ENCODE peak calls at places on chromosomes 1 and 21, in ten cellular contexts. Q is NCI-H1930; K is kidney epithelial cell; L is sigmoid colon; O is anterior cingulate cortex; V is NCI-H226; G is HEK293T; Z is stimulated activated CD8-positive, alpha-beta memory T cell treated with anti-CD3 and anti-CD28 coated beads, Interleukin-15, amount 100 ng/mL, for 24 hours; N is progenitor cell of endocrine pancreas; H is GM23248. C is an unnamed sample.

GRCh38 chr1:161044908-161045748 is 649 bp downstream of the USF1 start:
- DNase-seq in Q (no peak), K (no peak), L (peak; percentile 87), O (peak; percentile 61), V (peak; percentile 55), G (peak; percentile 74), Z (peak; percentile 29), N (peak; percentile 30), H (peak; percentile 79), C (no peak)

GRCh38 chr1:197958438-197958837 is 41.3 kb downstream of the LHX9 start:
- DNase-seq in Q (no peak), K (no peak), L (no peak), O (no peak), V (no peak), G (no peak), Z (no peak), N (no peak), H (no peak), C (peak; percentile 11)

GRCh38 chr1:210001751-210002150 is 63.7 kb downstream of the SYT14 start:
- DNase-seq in Q (no peak), K (no peak), L (no peak), O (no peak), V (peak; percentile 58), G (no peak), Z (no peak), N (no peak), H (peak; percentile 9), C (no peak)

GRCh38 chr1:55670331-55671082 is 455.3 kb upstream of the USP24 start:
- DNase-seq in Q (no peak), K (no peak), L (no peak), O (no peak), V (no peak), G (peak; percentile 6), Z (no peak), N (no peak), H (peak; percentile 42), C (no peak)

GRCh38 chr1:171841050-171841910 is at the start of gene DNM3:
- DNase-seq in Q (peak; percentile 82), K (no peak), L (peak; percentile 91), O (peak; percentile 90), V (peak; percentile 34), G (peak; percentile 99), Z (peak; percentile 60), N (peak; percentile 84), H (peak; percentile 90), C (no peak)

GRCh38 chr1:24868016-24868875 is 61.8 kb downstream of the RUNX3 start:
- DNase-seq in Q (no peak), K (no peak), L (no peak), O (no peak), V (no peak), G (no peak), Z (no peak), N (no peak), H (no peak), C (no peak)

GRCh38 chr1:161072751-161073449 is 3.2 kb upstream of the ARHGAP30 start:
- DNase-seq in Q (no peak), K (no peak), L (no peak), O (no peak), V (no peak), G (no peak), Z (no peak), N (no peak), H (no peak), C (no peak)

GRCh38 chr21:20040768-20041167 is 957.4 kb upstream of the NCAM2 start:
- DNase-seq in Q (no peak), K (no peak), L (no peak), O (no peak), V (no peak), G (no peak), Z (no peak), N (no peak), H (no peak), C (no peak)

GRCh38 chr1:170680428-170680827 is 16.5 kb downstream of the PRRX1 start:
- DNase-seq in Q (no peak), K (no peak), L (peak; percentile 67), O (no peak), V (no peak), G (no peak), Z (no peak), N (no peak), H (peak; percentile 85), C (no peak)

GRCh38 chr1:16371725-16372124 is 4.7 kb downstream of the SZRD1 start:
- DNase-seq in Q (no peak), K (peak; percentile 31), L (no peak), O (no peak), V (peak; percentile 40), G (no peak), Z (no peak), N (no peak), H (peak; percentile 69), C (no peak)

GRCh38 chr1:150192012-150192411 is 42.3 kb downstream of the PLEKHO1 start:
- DNase-seq in Q (no peak), K (peak; percentile 35), L (no peak), O (no peak), V (peak; percentile 95), G (no peak), Z (no peak), N (no peak), H (peak; percentile 48), C (no peak)

GRCh38 chr1:11704691-11705475 is 13.4 kb downstream of the DRAXIN start:
- DNase-seq in Q (no peak), K (no peak), L (no peak), O (no peak), V (no peak), G (no peak), Z (no peak), N (no peak), H (no peak), C (no peak)

GRCh38 chr21:20459838-20460237 is 538.4 kb upstream of the NCAM2 start:
- DNase-seq in Q (no peak), K (no peak), L (no peak), O (no peak), V (no peak), G (no peak), Z (no peak), N (no peak), H (no peak), C (no peak)

GRCh38 chr1:219465247-219466093 is 147.4 kb downstream of the ZC3H11B start:
- DNase-seq in Q (no peak), K (peak; percentile 69), L (no peak), O (no peak), V (no peak), G (no peak), Z (no peak), N (no peak), H (peak; percentile 90), C (no peak)

GRCh38 chr1:195345149-195345548 is 1263.1 kb downstream of the KCNT2 start:
- DNase-seq in Q (no peak), K (no peak), L (no peak), O (no peak), V (no peak), G (no peak), Z (no peak), N (no peak), H (no peak), C (no peak)

GRCh38 chr1:47942238-47942629 is 55.0 kb downstream of the TRABD2B start:
- DNase-seq in Q (no peak), K (peak; percentile 52), L (no peak), O (no peak), V (no peak), G (no peak), Z (no peak), N (no peak), H (peak; percentile 27), C (no peak)

GRCh38 chr1:83815348-83815747 is 183.6 kb downstream of the TTLL7 start:
- DNase-seq in Q (no peak), K (no peak), L (no peak), O (no peak), V (no peak), G (no peak), Z (no peak), N (no peak), H (peak; percentile 80), C (no peak)

GRCh38 chr1:183841950-183842816 is 37.3 kb downstream of the RGL1 start:
- DNase-seq in Q (no peak), K (peak; percentile 64), L (peak; percentile 75), O (no peak), V (no peak), G (peak; percentile 27), Z (no peak), N (no peak), H (peak; percentile 96), C (no peak)

GRCh38 chr1:161273402-161273801 is 14.9 kb downstream of the PCP4L1 start:
- DNase-seq in Q (no peak), K (no peak), L (no peak), O (no peak), V (no peak), G (no peak), Z (no peak), N (no peak), H (no peak), C (no peak)

GRCh38 chr1:147627435-147628110 is 42.8 kb downstream of the ACP6 start:
- DNase-seq in Q (peak; percentile 29), K (no peak), L (no peak), O (no peak), V (no peak), G (peak; percentile 84), Z (no peak), N (peak; percentile 34), H (peak; percentile 57), C (peak; percentile 60)

C was measured in NCI-H1417 treated with DMSO at 0.1 percent for 48 hours.